ENCODE peak calls at places on chromosomes 7 and 10, in eight cellular contexts. W is A549, F is psoas muscle, J is iPS-NIHi11, Q is substantia nigra, K is left colon, O is DMS153, H is kidney tubule cell. X is an unnamed sample.

GRCh38 chr7:77757589-77757988 is 40.6 kb downstream of the TMEM60 start:
- DNase-seq in W (no peak), F (no peak), J (no peak), Q (no peak), K (no peak), O (no peak), H (no peak), X (no peak)

GRCh38 chr10:78605800-78606350 is 462.9 kb upstream of the ZMIZ1 start:
- DNase-seq in W (peak; percentile 21), F (no peak), J (no peak), Q (no peak), K (no peak), O (no peak), H (peak; percentile 75), X (peak; percentile 55)

GRCh38 chr10:83545901-83546391 is 593.4 kb upstream of the GHITM start:
- DNase-seq in W (no peak), F (no peak), J (no peak), Q (no peak), K (no peak), O (no peak), H (no peak), X (no peak)

GRCh38 chr7:9557853-9558252 is 1124.4 kb downstream of the NXPH1 start:
- DNase-seq in W (no peak), F (no peak), J (no peak), Q (no peak), K (no peak), O (no peak), H (no peak), X (no peak)

GRCh38 chr10:132899054-132899750 is 43.2 kb downstream of the CFAP46 start:
- DNase-seq in W (no peak), F (no peak), J (no peak), Q (no peak), K (no peak), O (no peak), H (no peak), X (no peak)

GRCh38 chr10:27240891-27241639 is 468 bp upstream of the ACBD5 start:
- DNase-seq in W (no peak), F (no peak), J (peak; percentile 23), Q (peak; percentile 57), K (peak; percentile 47), O (no peak), H (peak; percentile 23), X (no peak)

GRCh38 chr7:100895956-100896742 is 461 bp upstream of the ACHE start:
- DNase-seq in W (no peak), F (peak; percentile 56), J (peak; percentile 68), Q (peak; percentile 15), K (peak; percentile 48), O (no peak), H (peak; percentile 6), X (no peak)

GRCh38 chr7:130486963-130487324 is 4.9 kb upstream of the MEST start:
- DNase-seq in W (no peak), F (no peak), J (no peak), Q (no peak), K (no peak), O (no peak), H (peak; percentile 60), X (no peak)

GRCh38 chr7:137606061-137606674 is 240.6 kb downstream of the DGKI start:
- DNase-seq in W (peak; percentile 14), F (no peak), J (no peak), Q (no peak), K (no peak), O (peak; percentile 10), H (peak; percentile 71), X (peak; percentile 38)

GRCh38 chr10:117148284-117148683 is 10.2 kb upstream of the VAX1 start:
- DNase-seq in W (no peak), F (no peak), J (no peak), Q (no peak), K (no peak), O (no peak), H (no peak), X (no peak)

GRCh38 chr10:107496594-107496993 is 332.1 kb upstream of the SORCS1 start:
- DNase-seq in W (no peak), F (no peak), J (no peak), Q (no peak), K (no peak), O (no peak), H (no peak), X (no peak)

GRCh38 chr10:15515207-15515606 is 144.1 kb upstream of the FAM171A1 start:
- DNase-seq in W (no peak), F (no peak), J (no peak), Q (peak; percentile 53), K (peak; percentile 38), O (no peak), H (no peak), X (no peak)

GRCh38 chr7:112500619-112501018 is 19.8 kb downstream of the LSMEM1 start:
- DNase-seq in W (no peak), F (no peak), J (no peak), Q (no peak), K (no peak), O (no peak), H (no peak), X (no peak)

GRCh38 chr7:108525327-108525984 is 479 bp downstream of the PNPLA8 start:
- DNase-seq in W (peak; percentile 83), F (peak; percentile 84), J (peak; percentile 86), Q (no peak), K (no peak), O (no peak), H (peak; percentile 82), X (peak; percentile 44)

GRCh38 chr10:90884414-90884813 is 12.6 kb downstream of the RPP30 start:
- DNase-seq in W (no peak), F (no peak), J (no peak), Q (no peak), K (no peak), O (no peak), H (no peak), X (no peak)

GRCh38 chr10:124554085-124554858 is 92.6 kb downstream of the LHPP start:
- DNase-seq in W (no peak), F (no peak), J (peak; percentile 62), Q (no peak), K (no peak), O (no peak), H (no peak), X (peak; percentile 50)

GRCh38 chr7:133735222-133735621 is 391.9 kb upstream of the LRGUK start:
- DNase-seq in W (no peak), F (no peak), J (no peak), Q (no peak), K (no peak), O (no peak), H (peak; percentile 4), X (no peak)

GRCh38 chr10:2929859-2930258 is 137.5 kb upstream of the PFKP start:
- DNase-seq in W (no peak), F (no peak), J (no peak), Q (no peak), K (no peak), O (no peak), H (no peak), X (no peak)

GRCh38 chr10:29496341-29497162 is 138.2 kb downstream of the SVIL start:
- DNase-seq in W (peak; percentile 73), F (peak; percentile 76), J (peak; percentile 89), Q (peak; percentile 53), K (peak; percentile 78), O (no peak), H (peak; percentile 70), X (peak; percentile 49)